ENCODE peak calls at places on chromosomes 13 and 19, in nine cellular contexts. Y is glutamatergic neuron, Q is uterus, X is tibial nerve, H is PC-3, Z is retinal pigment epithelial cell, J is neural crest cell, A is nephron progenitor cell, N is foreskin fibroblast. B is an unnamed sample.

GRCh38 chr19:30083701-30084156 is 141.7 kb downstream of the URI1 start:
- DNase-seq in N (no peak), Z (no peak), X (no peak), A (no peak), J (no peak), Y (no peak), Q (no peak), H (no peak), B (no peak)

GRCh38 chr13:77774181-77774580 is 76.7 kb downstream of the SLAIN1 start:
- DNase-seq in Y (no peak), N (no peak), X (no peak), Q (no peak), H (no peak), J (no peak), Z (no peak), A (no peak), B (no peak)

GRCh38 chr13:23749288-23749880 is 139.8 kb downstream of the MIPEP start:
- DNase-seq in Z (no peak), A (no peak), X (no peak), H (no peak), Q (no peak), Y (no peak), J (no peak), N (no peak), B (no peak)

GRCh38 chr13:112807653-112808376 is 118.0 kb downstream of the ATP11A start:
- DNase-seq in X (no peak), H (no peak), N (no peak), J (no peak), A (no peak), Z (no peak), Y (no peak), Q (no peak), B (no peak)

GRCh38 chr13:80177327-80177726 is 163.6 kb downstream of the SPRY2 start:
- DNase-seq in X (no peak), Y (no peak), Q (no peak), H (peak), A (no peak), N (no peak), Z (no peak), J (no peak), B (no peak)

GRCh38 chr19:18450934-18451836 is 13.3 kb upstream of the ISYNA1 start:
- DNase-seq in X (peak), Y (peak), A (peak), N (peak), Z (no peak), J (peak), H (peak), Q (peak), B (peak)

GRCh38 chr19:38061294-38061693 is 154.3 kb downstream of the SIPA1L3 start:
- DNase-seq in X (no peak), N (peak), Z (no peak), H (peak), J (no peak), A (no peak), Y (no peak), Q (no peak), B (no peak)

GRCh38 chr19:18253716-18254115 is 20.5 kb downstream of the IQCN start:
- DNase-seq in A (no peak), H (peak), Y (no peak), X (no peak), J (no peak), N (no peak), Q (no peak), Z (no peak), B (no peak)

GRCh38 chr19:23318143-23318542 is 67.9 kb upstream of the ZNF724 start:
- DNase-seq in Z (no peak), Y (no peak), H (peak), J (no peak), Q (no peak), X (no peak), N (peak), A (no peak), B (no peak)

GRCh38 chr13:32734511-32734910 is 148.3 kb downstream of the PDS5B start:
- DNase-seq in X (no peak), Z (no peak), H (peak), Q (no peak), Y (no peak), A (no peak), J (no peak), N (peak), B (no peak)

GRCh38 chr13:44969858-44970484 is 19.3 kb downstream of the NUFIP1 start:
- DNase-seq in N (peak), Q (no peak), A (peak), J (no peak), Z (no peak), X (no peak), Y (no peak), H (peak), B (no peak)

GRCh38 chr13:114113961-114114360 is 18.5 kb downstream of the RASA3 start:
- DNase-seq in H (no peak), J (no peak), Y (no peak), A (no peak), N (no peak), Q (no peak), Z (no peak), X (peak), B (no peak)

GRCh38 chr13:110307697-110308376 is 753 bp downstream of the COL4A2 start:
- DNase-seq in A (peak), N (no peak), Y (peak), Q (no peak), H (no peak), J (peak), Z (no peak), X (no peak), B (no peak)

GRCh38 chr13:109400192-109400591 is 386.2 kb downstream of the IRS2 start:
- DNase-seq in X (no peak), Y (no peak), H (no peak), Q (no peak), J (peak), A (no peak), Z (no peak), N (no peak), B (no peak)

GRCh38 chr19:41862445-41862986 is 2.5 kb downstream of the RPS19 start:
- DNase-seq in Q (no peak), J (no peak), Y (no peak), Z (no peak), X (no peak), N (no peak), H (no peak), A (no peak), B (no peak)

GRCh38 chr13:47672982-47673670 is 327.9 kb downstream of the SUCLA2 start:
- DNase-seq in H (peak), Q (no peak), Y (no peak), A (no peak), X (no peak), N (peak), J (no peak), Z (peak), B (no peak)

GRCh38 chr13:102273111-102273510 is 128.7 kb downstream of the FGF14 start:
- DNase-seq in N (no peak), J (no peak), H (no peak), Y (no peak), Q (no peak), Z (no peak), X (no peak), A (no peak), B (no peak)

GRCh38 chr19:7732045-7732444 is at the start of gene CLEC4G:
- DNase-seq in Y (no peak), A (no peak), J (no peak), H (no peak), N (no peak), Z (no peak), X (no peak), Q (no peak), B (no peak)

GRCh38 chr13:26707122-26708006 is 53.2 kb downstream of the GPR12 start:
- DNase-seq in Y (peak), J (peak), A (peak), Z (no peak), N (peak), H (peak), Q (no peak), X (no peak), B (no peak)

GRCh38 chr13:50393641-50394040 is 378.4 kb downstream of the KCNRG start:
- DNase-seq in X (no peak), N (peak), Z (no peak), Y (peak), J (peak), Q (no peak), H (no peak), A (peak), B (no peak)

GRCh38 chr13:33490461-33491327 is 205.1 kb upstream of the STARD13 start:
- DNase-seq in Q (no peak), Z (peak), H (no peak), X (no peak), Y (peak), J (no peak), N (no peak), A (peak), B (no peak)

GRCh38 chr13:30204564-30204963 is 102.8 kb downstream of the KATNAL1 start:
- DNase-seq in A (no peak), N (no peak), Z (no peak), X (no peak), H (no peak), Q (no peak), Y (no peak), J (no peak), B (no peak)

GRCh38 chr13:76968041-76968440 is 19.7 kb downstream of the ACOD1 start:
- DNase-seq in A (no peak), Z (no peak), X (no peak), Y (peak), N (no peak), Q (no peak), H (no peak), J (no peak), B (no peak)

GRCh38 chr19:42290523-42291436 is 11.2 kb upstream of the PRR19 start:
- DNase-seq in N (no peak), Q (peak), H (no peak), Z (no peak), J (peak), X (no peak), A (peak), Y (peak), B (peak)

GRCh38 chr13:20544186-20544914 is 18.7 kb upstream of the CRYL1 start:
- DNase-seq in Y (no peak), Q (no peak), A (no peak), J (no peak), X (no peak), Z (no peak), N (no peak), H (no peak), B (no peak)

GRCh38 chr13:65959305-65959704 is 1270.8 kb downstream of the PCDH9 start:
- DNase-seq in J (no peak), H (peak), A (no peak), Y (no peak), Q (no peak), N (no peak), Z (no peak), X (no peak), B (no peak)

GRCh38 chr19:17037966-17038500 is 11.4 kb upstream of the CPAMD8 start:
- DNase-seq in A (no peak), H (no peak), Y (no peak), Z (no peak), X (no peak), Q (no peak), J (no peak), N (no peak), B (no peak)

GRCh38 chr13:79593611-79594275 is 112.8 kb downstream of the NDFIP2 start:
- DNase-seq in N (peak), Z (no peak), A (no peak), X (no peak), Q (no peak), J (no peak), H (peak), Y (no peak), B (no peak)

GRCh38 chr19:58392945-58393724 is 2.3 kb upstream of the RNF225 start:
- DNase-seq in N (no peak), Z (no peak), A (no peak), Y (no peak), X (no peak), Q (no peak), J (no peak), H (no peak), B (no peak)

GRCh38 chr19:38989066-38989605 is 13.6 kb upstream of the FBXO17 start:
- DNase-seq in Z (no peak), X (no peak), Y (peak), N (no peak), H (peak), J (no peak), A (peak), Q (no peak), B (no peak)

GRCh38 chr19:21398851-21399250 is 1.9 kb downstream of the ZNF493 start:
- DNase-seq in J (no peak), H (no peak), X (no peak), Y (no peak), A (no peak), Z (no peak), N (peak), Q (no peak), B (no peak)

GRCh38 chr13:77002590-77003190 is 10.8 kb downstream of the CLN5 start:
- DNase-seq in N (peak), A (no peak), Q (no peak), X (no peak), Y (no peak), H (peak), Z (no peak), J (no peak), B (no peak)

GRCh38 chr19:58555920-58556632 is 1.2 kb upstream of the CHMP2A start:
- DNase-seq in Z (no peak), X (no peak), N (no peak), H (no peak), Y (no peak), Q (no peak), J (no peak), A (no peak), B (no peak)

GRCh38 chr19:41866284-41866683 is 6.2 kb downstream of the RPS19 start:
- DNase-seq in J (no peak), H (no peak), X (no peak), Q (no peak), Z (no peak), A (no peak), Y (no peak), N (no peak), B (no peak)

GRCh38 chr19:10398819-10399218 is 4.5 kb downstream of the CDC37 start:
- DNase-seq in Y (no peak), N (no peak), Z (no peak), Q (no peak), H (no peak), X (no peak), A (no peak), J (no peak), B (no peak)

GRCh38 chr13:20370815-20371421 is 138.8 kb upstream of the GJB6 start:
- DNase-seq in Y (no peak), Z (no peak), N (no peak), X (no peak), H (peak), A (no peak), Q (no peak), J (no peak), B (no peak)

GRCh38 chr13:94765814-94766213 is 53.5 kb upstream of the SOX21 start:
- DNase-seq in A (no peak), H (no peak), N (no peak), Y (no peak), Q (no peak), Z (no peak), X (no peak), J (no peak), B (no peak)

GRCh38 chr13:31610270-31610998 is 128.9 kb upstream of the RXFP2 start:
- DNase-seq in Q (no peak), Y (no peak), Z (no peak), N (no peak), J (no peak), A (no peak), X (no peak), H (no peak), B (no peak)

GRCh38 chr19:42555801-42556200 is 27.5 kb upstream of the CEACAM1 start:
- DNase-seq in N (no peak), J (no peak), X (no peak), H (no peak), Y (no peak), A (no peak), Z (no peak), Q (no peak), B (peak)

GRCh38 chr19:13718733-13719132 is 45.6 kb upstream of the MRI1 start:
- DNase-seq in Y (peak), N (peak), X (no peak), A (no peak), H (peak), J (no peak), Q (peak), Z (no peak), B (no peak)
- TF ChIP-seq CTCF in Y (peak), N (peak), X (no peak), A (no peak), H (peak), J (peak), Q (no peak), Z (peak), B (peak)

DNA sequence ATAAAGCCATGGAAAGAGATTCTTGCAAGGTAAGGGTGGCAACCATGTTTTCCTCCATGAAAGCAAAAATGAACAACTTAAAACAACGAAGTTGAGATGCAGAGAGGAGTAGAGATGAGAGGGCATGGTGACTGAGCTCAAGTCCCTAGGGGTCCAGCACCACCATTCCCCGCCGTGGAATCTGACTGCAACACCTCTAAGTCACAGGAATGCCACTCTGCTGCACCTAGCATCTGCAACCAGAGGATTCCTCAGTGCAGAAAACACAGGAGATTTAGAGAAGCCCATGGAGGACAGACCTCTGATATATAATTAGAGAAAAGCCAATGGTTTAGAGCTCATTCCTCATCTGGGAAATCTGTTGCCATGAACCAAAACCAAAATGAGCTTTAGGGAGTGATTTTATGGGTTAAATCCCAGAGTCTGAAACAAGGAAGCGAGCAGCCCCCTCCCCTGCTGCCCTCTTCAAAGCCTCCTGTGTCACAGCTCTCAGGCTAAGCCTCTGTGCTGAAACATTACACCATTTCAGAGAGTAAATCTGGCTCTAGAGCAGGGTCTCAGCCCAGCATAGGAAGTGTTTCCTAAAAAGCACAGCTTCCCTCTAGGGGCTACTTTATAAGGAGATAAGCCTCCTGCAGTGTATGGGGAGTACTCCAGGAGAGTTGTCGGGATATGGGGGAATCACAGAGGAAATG is 1043.6 kb downstream of the UQCRFS1 start:
- DNase-seq in Z (no peak), A (peak), Q (no peak), X (no peak), Y (no peak), N (no peak), H (no peak), J (no peak), B (no peak)
- TF ChIP-seq CTCF in Z (no peak), A (no peak), Q (no peak), X (no peak), Y (no peak), N (no peak), H (no peak), J (no peak), B (no peak)

DNA sequence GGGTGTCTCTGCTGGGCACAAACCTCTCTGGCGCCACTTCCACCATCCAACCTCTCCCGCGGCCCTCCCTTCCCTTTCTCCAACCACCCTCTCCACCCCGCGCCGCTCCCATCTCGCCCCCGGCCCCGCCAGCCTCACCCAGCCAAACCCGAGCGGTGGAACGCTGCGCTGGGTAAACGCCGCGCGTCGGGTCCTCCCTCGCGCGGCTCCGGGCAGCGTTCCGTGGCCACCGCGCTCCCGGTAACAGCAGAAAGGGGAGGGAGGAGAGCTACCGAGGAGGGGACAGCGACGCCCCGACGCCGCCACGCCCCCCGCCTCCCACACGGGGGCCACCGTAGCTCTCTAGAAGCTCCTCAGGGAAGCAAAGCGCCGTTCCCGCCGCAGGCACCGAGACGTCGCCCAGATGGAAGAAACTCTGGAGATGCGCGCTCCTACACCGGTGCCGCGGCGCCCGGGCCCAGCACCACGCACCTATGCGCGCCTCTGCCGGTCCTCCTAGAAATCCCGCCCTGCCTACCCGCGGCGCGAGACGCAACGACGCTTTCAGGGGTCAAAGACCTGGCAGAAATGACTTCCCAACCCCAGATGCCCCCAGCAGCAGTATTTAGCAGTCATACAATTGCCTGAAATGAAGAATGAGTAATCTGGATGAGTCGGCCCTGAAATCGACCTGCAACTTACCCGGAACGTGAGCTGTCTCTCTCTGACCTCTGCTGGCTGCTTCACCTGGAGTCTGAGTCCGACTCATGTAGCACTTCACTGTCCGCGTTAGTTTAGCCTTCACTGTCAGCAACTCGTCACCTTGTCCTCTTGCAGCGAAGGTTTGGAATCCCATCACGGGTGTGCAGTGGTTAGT is at the start of gene RUBCNL:
- DNase-seq in Q (peak), J (peak), N (no peak), X (no peak), Y (peak), A (peak), H (peak), Z (no peak), B (no peak)
- TF ChIP-seq CTCF in Q (no peak), J (no peak), N (no peak), X (no peak), Y (no peak), A (no peak), H (peak), Z (no peak), B (no peak)

GRCh38 chr13:97028441-97029299 is 34.4 kb upstream of the OXGR1 start:
- DNase-seq in A (peak), J (peak), N (peak), X (peak), Y (peak), Q (peak), Z (no peak), H (peak), B (peak)

GRCh38 chr13:97026759-97027555 is 32.7 kb upstream of the OXGR1 start:
- DNase-seq in Z (no peak), H (no peak), A (no peak), N (no peak), J (no peak), Q (no peak), X (no peak), Y (no peak), B (no peak)

DNA sequence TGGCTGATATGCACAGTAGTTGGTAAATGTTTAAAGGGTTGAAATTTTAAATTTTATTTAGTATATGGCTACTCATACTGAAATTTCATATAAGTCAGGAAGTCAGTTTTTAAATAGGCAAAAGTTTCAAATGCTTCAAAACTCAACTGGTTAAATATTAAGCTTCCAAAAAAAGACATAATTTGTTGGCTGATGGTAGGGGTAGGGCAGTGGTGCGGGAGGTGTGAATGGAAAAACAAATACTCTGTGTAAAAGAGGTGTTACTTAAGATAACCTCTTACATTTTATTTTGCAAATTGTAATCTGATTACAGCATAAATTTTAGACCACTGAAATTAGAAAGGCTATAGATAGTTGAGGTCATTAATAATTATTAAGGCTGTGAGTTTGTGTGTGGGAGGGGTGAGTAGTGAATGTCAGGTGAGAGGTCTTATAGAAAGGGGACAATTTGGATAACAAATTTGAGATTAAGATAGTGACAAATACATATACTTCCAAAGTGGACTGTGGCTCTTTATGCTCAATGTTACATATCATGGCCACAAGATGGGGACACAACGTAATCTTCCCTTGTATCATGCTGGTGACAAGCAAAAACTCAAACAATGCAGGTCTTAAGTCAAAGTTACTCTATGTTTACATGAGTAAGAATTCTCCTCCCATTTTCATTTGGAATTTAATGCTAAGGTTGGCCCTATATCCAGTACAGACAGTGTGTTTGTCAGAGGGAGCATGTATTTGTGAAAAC is 36.6 kb upstream of the OXGR1 start:
- DNase-seq in H (peak), Y (no peak), N (peak), A (no peak), Z (peak), J (no peak), Q (no peak), X (no peak), B (no peak)
- TF ChIP-seq CTCF in H (peak), Y (peak), N (peak), A (peak), Z (peak), J (peak), Q (no peak), X (no peak), B (peak)

B was measured in osteocyte.